ENCODE peak calls at places on chromosomes 1 and 21, in four cellular contexts. Z is tibial artery, P is sigmoid colon, Y is H1. C is an unnamed sample.

GRCh38 chr1:219701453-219701852 is 88.5 kb upstream of the ZC3H11B start:
- DNase-seq in Z (no peak), P (no peak), Y (no peak), C (no peak)

GRCh38 chr1:16921391-16922185 is at the start of gene CROCC:
- DNase-seq in Z (no peak), P (peak; percentile 69), Y (peak; percentile 75), C (peak; percentile 14)

GRCh38 chr1:40385437-40386310 is 12.1 kb downstream of the SMAP2 start:
- DNase-seq in Z (no peak), P (no peak), Y (no peak), C (no peak)

GRCh38 chr1:228647523-228648444 is 87.5 kb upstream of the RHOU start:
- DNase-seq in Z (peak; percentile 37), P (peak; percentile 68), Y (peak; percentile 15), C (peak; percentile 66)

GRCh38 chr1:181647314-181648035 is 164.2 kb downstream of the CACNA1E start:
- DNase-seq in Z (no peak), P (no peak), Y (no peak), C (peak; percentile 51)

GRCh38 chr1:215845224-215845902 is 278.3 kb downstream of the KCTD3 start:
- DNase-seq in Z (no peak), P (no peak), Y (no peak), C (peak; percentile 17)

GRCh38 chr1:247337961-247338360 is 6.3 kb upstream of the ZNF496 start:
- DNase-seq in Z (no peak), P (no peak), Y (no peak), C (no peak)

GRCh38 chr1:16145988-16146887 is 9.6 kb downstream of the EPHA2 start:
- DNase-seq in Z (peak; percentile 66), P (peak; percentile 89), Y (peak; percentile 72), C (peak; percentile 67)

GRCh38 chr1:220552672-220553258 is 24.8 kb downstream of the MARK1 start:
- DNase-seq in Z (no peak), P (no peak), Y (no peak), C (peak; percentile 85)

GRCh38 chr1:224733021-224733911 is 117.1 kb downstream of the CNIH3 start:
- DNase-seq in Z (no peak), P (no peak), Y (no peak), C (peak; percentile 68)

GRCh38 chr1:7608628-7609295 is 162.3 kb upstream of the VAMP3 start:
- DNase-seq in Z (peak; percentile 8), P (peak; percentile 33), Y (peak; percentile 65), C (no peak)

GRCh38 chr1:110501725-110502124 is 17.2 kb downstream of the KCNA10 start:
- DNase-seq in Z (no peak), P (no peak), Y (no peak), C (no peak)

GRCh38 chr21:29434081-29434480 is 135.4 kb downstream of the BACH1 start:
- DNase-seq in Z (no peak), P (no peak), Y (no peak), C (peak; percentile 16)

GRCh38 chr1:116825400-116825734 is 71.1 kb downstream of the CD2 start:
- DNase-seq in Z (no peak), P (no peak), Y (no peak), C (no peak)

GRCh38 chr1:53992085-53992874 is 25.7 kb downstream of the LDLRAD1 start:
- DNase-seq in Z (no peak), P (no peak), Y (no peak), C (no peak)
- TF ChIP-seq CTCF in Z (no peak), P (no peak), Y (peak; percentile 59), C (peak; percentile 39)

GRCh38 chr1:47415728-47416318 is at the start of gene FOXE3:
- DNase-seq in Z (no peak), P (no peak), Y (no peak), C (no peak)
- H3K27me3 ChIP-seq in Z (no peaks in the 10 kb centered on the region), P (peaks cover 52% of the 10 kb centered on the region), Y (peaks cover 69% of the 10 kb centered on the region), C (peaks cover 5% of the 10 kb centered on the region)

GRCh38 chr21:42071146-42071737 is at the start of gene UMODL1:
- DNase-seq in Z (no peak), P (no peak), Y (no peak), C (no peak)

GRCh38 chr21:42079008-42079938 is 8.2 kb downstream of the UMODL1 start:
- DNase-seq in Z (no peak), P (no peak), Y (no peak), C (peak; percentile 67)

GRCh38 chr21:42073140-42074099 is 2.3 kb downstream of the UMODL1 start:
- DNase-seq in Z (no peak), P (no peak), Y (no peak), C (peak; percentile 10)

GRCh38 chr21:42079939-42080787 is 9.0 kb downstream of the UMODL1 start:
- DNase-seq in Z (no peak), P (no peak), Y (no peak), C (no peak)

DNA sequence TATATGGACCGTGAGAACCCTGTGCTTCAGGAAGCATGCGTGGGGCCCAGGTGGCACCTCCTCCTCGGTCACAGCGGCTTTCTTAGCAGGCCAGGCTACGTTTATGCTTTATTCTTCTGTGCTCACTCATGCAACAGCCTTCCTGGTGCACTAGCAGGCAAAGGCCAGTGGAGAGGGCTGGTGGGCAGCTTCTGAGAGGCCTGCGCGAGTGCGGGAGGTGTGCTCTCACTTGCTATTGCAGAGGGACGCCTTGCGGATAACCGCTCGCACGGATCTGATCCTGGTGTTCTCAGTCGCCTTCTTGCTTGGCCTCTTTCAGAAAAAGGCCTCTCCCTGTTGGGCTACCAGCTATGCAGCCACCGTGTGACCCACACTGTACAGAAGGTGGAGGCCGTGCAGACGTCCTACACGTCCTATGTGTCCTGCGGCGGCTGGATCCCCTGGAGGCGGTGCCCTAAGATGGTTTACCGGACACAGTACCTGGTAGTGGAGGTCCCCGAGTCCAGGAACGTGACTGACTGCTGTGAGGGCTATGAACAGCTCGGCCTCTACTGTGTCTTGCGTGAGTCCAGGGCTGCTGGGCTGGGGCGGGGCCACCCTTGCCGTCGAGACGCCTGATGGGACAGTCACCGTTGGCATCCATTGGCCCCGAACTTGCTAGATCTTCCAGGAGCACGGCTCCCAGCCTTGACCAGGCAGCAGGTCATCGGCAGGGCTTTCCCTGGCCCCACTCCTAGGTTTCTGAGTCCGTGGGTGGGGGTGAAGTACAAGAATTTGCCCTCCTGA is 4.8 kb downstream of the UMODL1 start:
- DNase-seq in Z (no peak), P (no peak), Y (no peak), C (no peak)
- TF ChIP-seq CTCF in Z (no peak), P (no peak), Y (no peak), C (no peak)

DNA sequence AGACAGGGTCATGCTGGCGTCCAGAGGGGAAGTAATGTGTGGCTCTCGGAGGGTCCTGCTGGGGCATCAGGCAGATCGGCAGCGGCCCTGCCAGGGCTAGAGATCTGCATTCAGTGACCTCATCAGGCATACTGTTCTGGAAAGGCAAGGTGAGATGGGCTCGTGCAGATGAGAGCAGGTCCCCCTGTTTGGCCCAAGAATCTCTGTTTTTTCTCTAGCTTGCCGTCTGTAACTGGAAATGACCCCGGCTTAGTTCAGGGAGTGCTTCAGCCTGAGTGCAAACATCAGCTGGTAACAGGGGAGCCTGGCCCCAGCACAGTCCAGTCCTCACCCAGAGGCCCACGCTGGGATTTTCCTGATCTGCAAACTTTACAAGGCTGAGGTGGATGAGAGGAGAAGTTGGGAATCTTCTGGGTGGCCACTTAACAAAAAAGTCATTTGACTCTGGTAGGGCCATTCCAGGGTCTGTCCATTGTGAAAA is 2.1 kb downstream of the FAM163A start:
- DNase-seq in Z (no peak), P (no peak), Y (no peak), C (no peak)
- H3K27me3 ChIP-seq in Z (no peaks in the 10 kb centered on the region), P (peaks cover 51% of the 10 kb centered on the region), Y (peaks cover 61% of the 10 kb centered on the region), C (peaks cover 23% of the 10 kb centered on the region)

GRCh38 chr1:24935615-24936484 is 5.8 kb upstream of the RUNX3 start:
- DNase-seq in Z (no peak), P (no peak), Y (no peak), C (no peak)

GRCh38 chr1:24933468-24933867 is 3.4 kb upstream of the RUNX3 start:
- DNase-seq in Z (no peak), P (peak; percentile 57), Y (no peak), C (no peak)

GRCh38 chr1:24935196-24935526 is 5.1 kb upstream of the RUNX3 start:
- DNase-seq in Z (no peak), P (peak; percentile 46), Y (no peak), C (no peak)

GRCh38 chr1:24932725-24933294 is 2.7 kb upstream of the RUNX3 start:
- DNase-seq in Z (no peak), P (no peak), Y (no peak), C (no peak)

GRCh38 chr1:24934300-24935195 is 4.5 kb upstream of the RUNX3 start:
- DNase-seq in Z (no peak), P (peak; percentile 53), Y (no peak), C (no peak)
- TF ChIP-seq CTCF in Z (no peak), P (no peak), Y (no peak), C (no peak)

GRCh38 chr1:54796902-54797301 is 4.2 kb downstream of the TTC22 start:
- DNase-seq in Z (no peak), P (no peak), Y (no peak), C (no peak)

GRCh38 chr1:54795841-54796468 is 5.2 kb downstream of the TTC22 start:
- DNase-seq in Z (no peak), P (no peak), Y (no peak), C (no peak)

GRCh38 chr1:54800041-54800898 is 853 bp downstream of the TTC22 start:
- DNase-seq in Z (no peak), P (peak; percentile 61), Y (no peak), C (no peak)

GRCh38 chr1:54798769-54799641 is 2.1 kb downstream of the TTC22 start:
- DNase-seq in Z (no peak), P (peak; percentile 58), Y (no peak), C (peak; percentile 80)

GRCh38 chr1:54798206-54798605 is 2.9 kb downstream of the TTC22 start:
- DNase-seq in Z (no peak), P (peak; percentile 51), Y (no peak), C (no peak)
- H3K27me3 ChIP-seq in Z (no peaks in the 10 kb centered on the region), P (peaks cover 23% of the 10 kb centered on the region), Y (peaks cover 21% of the 10 kb centered on the region), C (no peaks in the 10 kb centered on the region)

GRCh38 chr1:66357478-66358197 is 176.3 kb upstream of the SGIP1 start:
- DNase-seq in Z (no peak), P (no peak), Y (no peak), C (no peak)

GRCh38 chr1:66364578-66365391 is 169.2 kb upstream of the SGIP1 start:
- DNase-seq in Z (no peak), P (no peak), Y (no peak), C (peak; percentile 70)

GRCh38 chr1:66356605-66357004 is 177.3 kb upstream of the SGIP1 start:
- DNase-seq in Z (no peak), P (no peak), Y (no peak), C (no peak)

GRCh38 chr1:66359815-66360214 is 174.1 kb upstream of the SGIP1 start:
- DNase-seq in Z (no peak), P (no peak), Y (no peak), C (no peak)

DNA sequence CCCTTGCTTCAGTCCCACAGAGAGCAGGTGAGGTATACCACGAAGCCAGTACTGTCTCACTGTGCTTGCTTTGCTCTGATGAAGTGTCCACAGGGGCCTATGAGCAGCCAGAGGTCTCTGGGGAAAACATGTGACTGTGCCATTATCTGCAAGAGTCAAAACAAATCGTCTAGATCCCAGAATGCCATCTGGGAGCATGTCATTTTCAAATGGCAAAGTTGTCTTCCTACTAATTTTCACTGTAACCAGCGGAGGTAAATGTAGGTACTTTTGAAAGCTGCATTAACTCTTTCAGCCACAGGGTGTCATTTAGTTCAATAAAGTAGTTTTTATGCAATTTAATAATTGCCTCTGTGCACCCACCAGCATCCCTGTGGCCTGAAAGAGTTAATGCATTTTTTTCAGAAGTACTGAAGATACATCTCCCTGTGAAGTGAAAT is 173.6 kb upstream of the SGIP1 start:
- DNase-seq in Z (no peak), P (no peak), Y (no peak), C (no peak)
- TF ChIP-seq CTCF in Z (no peak), P (no peak), Y (no peak), C (no peak)

GRCh38 chr1:5834477-5835178 is 157.6 kb downstream of the NPHP4 start:
- DNase-seq in Z (no peak), P (no peak), Y (no peak), C (no peak)
- H3K27me3 ChIP-seq in Z (no peaks in the 10 kb centered on the region), P (peaks cover 47% of the 10 kb centered on the region), Y (peaks cover 7% of the 10 kb centered on the region), C (no peaks in the 10 kb centered on the region)